ENCODE peak calls at places on chromosomes 11 and 22, in ten cellular contexts. One of them, this sample, is unnamed.

GRCh38 chr11:62195945-62196344 is 5.9 kb downstream of the SCGB1D1 start:
- DNase-seq in stimulated activated CD8-positive, alpha-beta memory T cell treated with anti-CD3 and anti-CD28 coated beads, Interleukin-2, amount 100 ng/mL, for 48 hours: no peak
- DNase-seq in endothelial cell: no peak
- DNase-seq in kidney tubule cell: no peak
- DNase-seq in NCI-H1436: no peak
- DNase-seq in A549: no peak
- DNase-seq in fibroblast of pulmonary artery: no peak
- DNase-seq in activated T-cell treated with anti-CD3 and anti-CD28 coated beads, Interleukin-2, amount 50 U/mL, for 48 hours: no peak
- DNase-seq in activated CD4-positive, alpha-beta T cell treated with anti-CD3 and anti-CD28 coated beads, Interleukin-2, amount 50 U/mL, for 4 hours: no peak
- DNase-seq in uterus: no peak
- DNase-seq in this sample: no peak

GRCh38 chr11:11078344-11078743 is 220.5 kb upstream of the ZBED5 start:
- DNase-seq in stimulated activated CD8-positive, alpha-beta memory T cell treated with anti-CD3 and anti-CD28 coated beads, Interleukin-2, amount 100 ng/mL, for 48 hours: no peak
- DNase-seq in endothelial cell: no peak
- DNase-seq in kidney tubule cell: no peak
- DNase-seq in NCI-H1436: no peak
- DNase-seq in A549: peak
- DNase-seq in fibroblast of pulmonary artery: peak
- DNase-seq in activated T-cell treated with anti-CD3 and anti-CD28 coated beads, Interleukin-2, amount 50 U/mL, for 48 hours: no peak
- DNase-seq in activated CD4-positive, alpha-beta T cell treated with anti-CD3 and anti-CD28 coated beads, Interleukin-2, amount 50 U/mL, for 4 hours: no peak
- DNase-seq in uterus: no peak
- DNase-seq in this sample: no peak

GRCh38 chr11:36510567-36511020 is 522 bp upstream of the TRAF6 start:
- DNase-seq in stimulated activated CD8-positive, alpha-beta memory T cell treated with anti-CD3 and anti-CD28 coated beads, Interleukin-2, amount 100 ng/mL, for 48 hours: no peak
- DNase-seq in endothelial cell: no peak
- DNase-seq in kidney tubule cell: peak
- DNase-seq in NCI-H1436: no peak
- DNase-seq in A549: no peak
- DNase-seq in fibroblast of pulmonary artery: peak
- DNase-seq in activated T-cell treated with anti-CD3 and anti-CD28 coated beads, Interleukin-2, amount 50 U/mL, for 48 hours: no peak
- DNase-seq in activated CD4-positive, alpha-beta T cell treated with anti-CD3 and anti-CD28 coated beads, Interleukin-2, amount 50 U/mL, for 4 hours: no peak
- DNase-seq in uterus: no peak
- DNase-seq in this sample: no peak

GRCh38 chr22:17655289-17655688 is 16.7 kb downstream of the BCL2L13 start:
- DNase-seq in stimulated activated CD8-positive, alpha-beta memory T cell treated with anti-CD3 and anti-CD28 coated beads, Interleukin-2, amount 100 ng/mL, for 48 hours: no peak
- DNase-seq in endothelial cell: no peak
- DNase-seq in kidney tubule cell: no peak
- DNase-seq in NCI-H1436: no peak
- DNase-seq in A549: no peak
- DNase-seq in fibroblast of pulmonary artery: no peak
- DNase-seq in activated T-cell treated with anti-CD3 and anti-CD28 coated beads, Interleukin-2, amount 50 U/mL, for 48 hours: no peak
- DNase-seq in activated CD4-positive, alpha-beta T cell treated with anti-CD3 and anti-CD28 coated beads, Interleukin-2, amount 50 U/mL, for 4 hours: no peak
- DNase-seq in uterus: no peak
- DNase-seq in this sample: no peak

GRCh38 chr22:35883028-35883620 is 145.5 kb downstream of the RBFOX2 start:
- DNase-seq in stimulated activated CD8-positive, alpha-beta memory T cell treated with anti-CD3 and anti-CD28 coated beads, Interleukin-2, amount 100 ng/mL, for 48 hours: no peak
- DNase-seq in endothelial cell: peak
- DNase-seq in kidney tubule cell: peak
- DNase-seq in NCI-H1436: no peak
- DNase-seq in A549: peak
- DNase-seq in fibroblast of pulmonary artery: peak
- DNase-seq in activated T-cell treated with anti-CD3 and anti-CD28 coated beads, Interleukin-2, amount 50 U/mL, for 48 hours: no peak
- DNase-seq in activated CD4-positive, alpha-beta T cell treated with anti-CD3 and anti-CD28 coated beads, Interleukin-2, amount 50 U/mL, for 4 hours: no peak
- DNase-seq in uterus: no peak
- DNase-seq in this sample: peak

GRCh38 chr11:130580372-130580771 is 131.9 kb downstream of the ADAMTS15 start:
- DNase-seq in stimulated activated CD8-positive, alpha-beta memory T cell treated with anti-CD3 and anti-CD28 coated beads, Interleukin-2, amount 100 ng/mL, for 48 hours: no peak
- DNase-seq in endothelial cell: no peak
- DNase-seq in kidney tubule cell: peak
- DNase-seq in NCI-H1436: no peak
- DNase-seq in A549: peak
- DNase-seq in fibroblast of pulmonary artery: peak
- DNase-seq in activated T-cell treated with anti-CD3 and anti-CD28 coated beads, Interleukin-2, amount 50 U/mL, for 48 hours: no peak
- DNase-seq in activated CD4-positive, alpha-beta T cell treated with anti-CD3 and anti-CD28 coated beads, Interleukin-2, amount 50 U/mL, for 4 hours: no peak
- DNase-seq in uterus: peak
- DNase-seq in this sample: peak

GRCh38 chr22:27238935-27239510 is 562.5 kb downstream of the MN1 start:
- DNase-seq in stimulated activated CD8-positive, alpha-beta memory T cell treated with anti-CD3 and anti-CD28 coated beads, Interleukin-2, amount 100 ng/mL, for 48 hours: no peak
- DNase-seq in endothelial cell: no peak
- DNase-seq in kidney tubule cell: peak
- DNase-seq in NCI-H1436: no peak
- DNase-seq in A549: peak
- DNase-seq in fibroblast of pulmonary artery: peak
- DNase-seq in activated T-cell treated with anti-CD3 and anti-CD28 coated beads, Interleukin-2, amount 50 U/mL, for 48 hours: no peak
- DNase-seq in activated CD4-positive, alpha-beta T cell treated with anti-CD3 and anti-CD28 coated beads, Interleukin-2, amount 50 U/mL, for 4 hours: no peak
- DNase-seq in uterus: peak
- DNase-seq in this sample: peak

GRCh38 chr11:125679397-125679796 is 1.2 kb downstream of the ACRV1 start:
- DNase-seq in stimulated activated CD8-positive, alpha-beta memory T cell treated with anti-CD3 and anti-CD28 coated beads, Interleukin-2, amount 100 ng/mL, for 48 hours: no peak
- DNase-seq in endothelial cell: no peak
- DNase-seq in kidney tubule cell: peak
- DNase-seq in NCI-H1436: no peak
- DNase-seq in A549: no peak
- DNase-seq in fibroblast of pulmonary artery: no peak
- DNase-seq in activated T-cell treated with anti-CD3 and anti-CD28 coated beads, Interleukin-2, amount 50 U/mL, for 48 hours: no peak
- DNase-seq in activated CD4-positive, alpha-beta T cell treated with anti-CD3 and anti-CD28 coated beads, Interleukin-2, amount 50 U/mL, for 4 hours: no peak
- DNase-seq in uterus: no peak
- DNase-seq in this sample: no peak

GRCh38 chr11:74837191-74837590 is 88.5 kb downstream of the RNF169 start:
- DNase-seq in stimulated activated CD8-positive, alpha-beta memory T cell treated with anti-CD3 and anti-CD28 coated beads, Interleukin-2, amount 100 ng/mL, for 48 hours: no peak
- DNase-seq in endothelial cell: no peak
- DNase-seq in kidney tubule cell: no peak
- DNase-seq in NCI-H1436: no peak
- DNase-seq in A549: no peak
- DNase-seq in fibroblast of pulmonary artery: no peak
- DNase-seq in activated T-cell treated with anti-CD3 and anti-CD28 coated beads, Interleukin-2, amount 50 U/mL, for 48 hours: no peak
- DNase-seq in activated CD4-positive, alpha-beta T cell treated with anti-CD3 and anti-CD28 coated beads, Interleukin-2, amount 50 U/mL, for 4 hours: no peak
- DNase-seq in uterus: no peak
- DNase-seq in this sample: no peak

GRCh38 chr22:45263790-45264269 is 20.9 kb upstream of the UPK3A start:
- DNase-seq in stimulated activated CD8-positive, alpha-beta memory T cell treated with anti-CD3 and anti-CD28 coated beads, Interleukin-2, amount 100 ng/mL, for 48 hours: no peak
- DNase-seq in endothelial cell: peak
- DNase-seq in kidney tubule cell: peak
- DNase-seq in NCI-H1436: no peak
- DNase-seq in A549: peak
- DNase-seq in fibroblast of pulmonary artery: peak
- DNase-seq in activated T-cell treated with anti-CD3 and anti-CD28 coated beads, Interleukin-2, amount 50 U/mL, for 48 hours: no peak
- DNase-seq in activated CD4-positive, alpha-beta T cell treated with anti-CD3 and anti-CD28 coated beads, Interleukin-2, amount 50 U/mL, for 4 hours: no peak
- DNase-seq in uterus: peak
- DNase-seq in this sample: peak

GRCh38 chr11:16924826-16925494 is 89.3 kb downstream of the PLEKHA7 start:
- DNase-seq in stimulated activated CD8-positive, alpha-beta memory T cell treated with anti-CD3 and anti-CD28 coated beads, Interleukin-2, amount 100 ng/mL, for 48 hours: no peak
- DNase-seq in endothelial cell: peak
- DNase-seq in kidney tubule cell: peak
- DNase-seq in NCI-H1436: no peak
- DNase-seq in A549: peak
- DNase-seq in fibroblast of pulmonary artery: peak
- DNase-seq in activated T-cell treated with anti-CD3 and anti-CD28 coated beads, Interleukin-2, amount 50 U/mL, for 48 hours: no peak
- DNase-seq in activated CD4-positive, alpha-beta T cell treated with anti-CD3 and anti-CD28 coated beads, Interleukin-2, amount 50 U/mL, for 4 hours: no peak
- DNase-seq in uterus: peak
- DNase-seq in this sample: peak

GRCh38 chr11:16603890-16604783 is 134.3 kb upstream of the C11orf58 start:
- DNase-seq in stimulated activated CD8-positive, alpha-beta memory T cell treated with anti-CD3 and anti-CD28 coated beads, Interleukin-2, amount 100 ng/mL, for 48 hours: no peak
- DNase-seq in endothelial cell: peak
- DNase-seq in kidney tubule cell: peak
- DNase-seq in NCI-H1436: no peak
- DNase-seq in A549: no peak
- DNase-seq in fibroblast of pulmonary artery: peak
- DNase-seq in activated T-cell treated with anti-CD3 and anti-CD28 coated beads, Interleukin-2, amount 50 U/mL, for 48 hours: no peak
- DNase-seq in activated CD4-positive, alpha-beta T cell treated with anti-CD3 and anti-CD28 coated beads, Interleukin-2, amount 50 U/mL, for 4 hours: no peak
- DNase-seq in uterus: peak
- DNase-seq in this sample: peak

GRCh38 chr11:104214517-104214916 is 50.6 kb upstream of the PDGFD start:
- DNase-seq in stimulated activated CD8-positive, alpha-beta memory T cell treated with anti-CD3 and anti-CD28 coated beads, Interleukin-2, amount 100 ng/mL, for 48 hours: no peak
- DNase-seq in endothelial cell: no peak
- DNase-seq in kidney tubule cell: no peak
- DNase-seq in NCI-H1436: no peak
- DNase-seq in A549: no peak
- DNase-seq in fibroblast of pulmonary artery: no peak
- DNase-seq in activated T-cell treated with anti-CD3 and anti-CD28 coated beads, Interleukin-2, amount 50 U/mL, for 48 hours: no peak
- DNase-seq in activated CD4-positive, alpha-beta T cell treated with anti-CD3 and anti-CD28 coated beads, Interleukin-2, amount 50 U/mL, for 4 hours: no peak
- DNase-seq in uterus: no peak
- DNase-seq in this sample: no peak

This sample was measured in SJCRH30.